ENCODE peak calls at places on chromosomes 1 and 21, in five cellular contexts. One of them, this sample, is unnamed.

GRCh38 chr21:44892536-44893277 is 19.2 kb upstream of the PTTG1IP start:
- DNase-seq in cardiac muscle cell: peak
- DNase-seq in D341Med: peak
- DNase-seq in ELR: peak
- DNase-seq in AG09319: no peak
- DNase-seq in this sample: peak

GRCh38 chr1:19469004-19469403 is 16.3 kb downstream of the CAPZB start:
- DNase-seq in cardiac muscle cell: no peak
- DNase-seq in D341Med: no peak
- DNase-seq in ELR: no peak
- DNase-seq in AG09319: no peak
- DNase-seq in this sample: no peak

GRCh38 chr1:16189003-16189402 is 23.4 kb downstream of the ARHGEF19 start:
- DNase-seq in cardiac muscle cell: no peak
- DNase-seq in D341Med: no peak
- DNase-seq in ELR: peak
- DNase-seq in AG09319: no peak
- DNase-seq in this sample: no peak

GRCh38 chr1:181714428-181714827 is 231.1 kb downstream of the CACNA1E start:
- DNase-seq in cardiac muscle cell: no peak
- DNase-seq in D341Med: no peak
- DNase-seq in ELR: no peak
- DNase-seq in AG09319: no peak
- DNase-seq in this sample: no peak

GRCh38 chr1:67162954-67163353 is 3.3 kb upstream of the IL23R start:
- DNase-seq in cardiac muscle cell: peak
- DNase-seq in D341Med: no peak
- DNase-seq in ELR: peak
- DNase-seq in AG09319: no peak
- DNase-seq in this sample: no peak

GRCh38 chr1:2914702-2915101 is 106.6 kb upstream of the ACTRT2 start:
- DNase-seq in cardiac muscle cell: no peak
- DNase-seq in D341Med: no peak
- DNase-seq in ELR: no peak
- DNase-seq in AG09319: no peak
- DNase-seq in this sample: no peak

GRCh38 chr1:203127672-203128611 is at the start of gene ADORA1:
- DNase-seq in cardiac muscle cell: peak
- DNase-seq in D341Med: peak
- DNase-seq in ELR: peak
- DNase-seq in AG09319: no peak
- DNase-seq in this sample: no peak

GRCh38 chr1:156945881-156946661 is 25.6 kb downstream of the LRRC71 start:
- DNase-seq in cardiac muscle cell: no peak
- DNase-seq in D341Med: peak
- DNase-seq in ELR: no peak
- DNase-seq in AG09319: no peak
- DNase-seq in this sample: no peak

GRCh38 chr1:21027805-21028204 is 148.9 kb downstream of the EIF4G3 start:
- DNase-seq in cardiac muscle cell: peak
- DNase-seq in D341Med: no peak
- DNase-seq in ELR: no peak
- DNase-seq in AG09319: no peak
- DNase-seq in this sample: no peak

GRCh38 chr1:242139437-242139836 is 140.5 kb upstream of the MAP1LC3C start:
- DNase-seq in cardiac muscle cell: no peak
- DNase-seq in D341Med: no peak
- DNase-seq in ELR: no peak
- DNase-seq in AG09319: no peak
- DNase-seq in this sample: peak

This sample was measured in Karpas-422.